ENCODE peak calls at places on chromosomes 4 and X, in five cellular contexts. T is RWPE1, P is MM.1S, B is sciatic nerve, S is dermis blood vessel endothelial cell. D is an unnamed sample.

GRCh38 chr4:26793750-26794149 is 66.9 kb upstream of the STIM2 start:
- DNase-seq in T (peak), P (no peak), B (no peak), S (no peak), D (no peak)

GRCh38 chr4:94435874-94436273 is 15.9 kb upstream of the PDLIM5 start:
- DNase-seq in T (no peak), P (no peak), B (no peak), S (no peak), D (no peak)

GRCh38 chr4:3700223-3700622 is 66.0 kb upstream of the ADRA2C start:
- DNase-seq in T (no peak), P (no peak), B (no peak), S (no peak), D (no peak)

GRCh38 chrX:19867411-19867732 is 20.0 kb downstream of the SH3KBP1 start:
- DNase-seq in T (no peak), P (no peak), B (no peak), S (peak), D (no peak)

GRCh38 chr4:138003248-138003647 is 238.9 kb downstream of the SLC7A11 start:
- DNase-seq in T (no peak), P (no peak), B (no peak), S (no peak), D (no peak)

GRCh38 chr4:181897935-181898334 is 345.3 kb upstream of the TENM3 start:
- DNase-seq in T (no peak), P (no peak), B (no peak), S (no peak), D (peak)

GRCh38 chr4:25892796-25893195 is 21.2 kb upstream of the SMIM20 start:
- DNase-seq in T (no peak), P (no peak), B (no peak), S (no peak), D (no peak)

GRCh38 chrX:131704136-131704695 is 160.3 kb downstream of the OR13H1 start:
- DNase-seq in T (no peak), P (peak), B (peak), S (no peak), D (peak)

GRCh38 chr4:8912089-8912455 is 40.4 kb upstream of the HMX1 start:
- DNase-seq in T (no peak), P (no peak), B (no peak), S (no peak), D (no peak)

GRCh38 chr4:156805696-156806095 is 165.9 kb downstream of the PDGFC start:
- DNase-seq in T (peak), P (no peak), B (no peak), S (no peak), D (no peak)

GRCh38 chr4:93814141-93814540 is 14.4 kb upstream of the ATOH1 start:
- DNase-seq in T (no peak), P (no peak), B (no peak), S (no peak), D (no peak)

GRCh38 chr4:132108784-132109183 is 1040.3 kb upstream of the PCDH10 start:
- DNase-seq in T (peak), P (no peak), B (no peak), S (no peak), D (peak)

GRCh38 chr4:33160126-33160525 is 2440.0 kb downstream of the PCDH7 start:
- DNase-seq in T (no peak), P (peak), B (no peak), S (no peak), D (peak)